ENCODE peak calls at places on chromosome 7, in ten cellular contexts. M is neural crest cell, Q is bronchial epithelial cell, X is heart right ventricle, E is Caco-2, J is stomach, R is neural progenitor cell, A is RWPE2, I is psoas muscle, U is cardiac muscle cell. T is an unnamed sample.

GRCh38 chr7:151550601-151551286 is 31.0 kb upstream of the RHEB start:
- DNase-seq in E (no peak), Q (peak), A (no peak), I (no peak), J (peak), M (no peak), R (no peak), U (peak), X (no peak), T (no peak)

GRCh38 chr7:14839307-14839706 is 63.2 kb downstream of the DGKB start:
- DNase-seq in E (no peak), X (no peak), R (no peak), M (no peak), Q (no peak), U (no peak), J (no peak), A (no peak), I (no peak), T (no peak)

GRCh38 chr7:142181966-142182365 is 70.4 kb downstream of the MGAM2 start:
- DNase-seq in J (no peak), A (no peak), E (no peak), I (no peak), R (peak), U (no peak), X (no peak), Q (no peak), M (no peak), T (no peak)

GRCh38 chr7:8639668-8640067 is 206.3 kb downstream of the NXPH1 start:
- DNase-seq in U (no peak), X (no peak), E (no peak), I (no peak), R (no peak), A (no peak), J (no peak), Q (no peak), M (no peak), T (no peak)

GRCh38 chr7:151700621-151701185 is 176.2 kb downstream of the PRKAG2 start:
- DNase-seq in I (no peak), U (peak), A (no peak), Q (peak), J (no peak), X (no peak), M (no peak), R (no peak), E (no peak), T (no peak)

GRCh38 chr7:107592361-107593024 is 12.4 kb downstream of the BCAP29 start:
- DNase-seq in I (no peak), Q (no peak), M (no peak), R (no peak), J (no peak), U (peak), A (no peak), X (no peak), E (no peak), T (no peak)

GRCh38 chr7:155237297-155237696 is 60.4 kb upstream of the INSIG1 start:
- DNase-seq in U (no peak), A (no peak), I (no peak), X (no peak), E (no peak), Q (no peak), M (no peak), R (no peak), J (no peak), T (no peak)

GRCh38 chr7:77199008-77199966 is at the start of gene FGL2:
- DNase-seq in M (no peak), A (no peak), Q (peak), J (peak), R (peak), I (peak), U (peak), E (no peak), X (peak), T (no peak)

GRCh38 chr7:48426966-48427555 is 255.8 kb downstream of the ABCA13 start:
- DNase-seq in E (no peak), U (no peak), A (peak), X (no peak), M (no peak), R (no peak), J (no peak), Q (peak), I (no peak), T (no peak)

GRCh38 chr7:131068604-131069021 is 259.1 kb upstream of the MKLN1 start:
- DNase-seq in U (peak), J (no peak), Q (peak), X (no peak), I (no peak), E (no peak), M (no peak), A (no peak), R (peak), T (no peak)

GRCh38 chr7:45236666-45237065 is 79.1 kb downstream of the RAMP3 start:
- DNase-seq in J (no peak), I (no peak), U (no peak), X (no peak), E (no peak), M (no peak), A (no peak), R (no peak), Q (no peak), T (no peak)

GRCh38 chr7:98200364-98200763 is 10.9 kb upstream of the BHLHA15 start:
- DNase-seq in Q (no peak), J (no peak), R (no peak), M (no peak), U (no peak), A (no peak), E (no peak), X (no peak), I (no peak), T (no peak)

GRCh38 chr7:73909996-73910395 is 49.0 kb downstream of the TMEM270 start:
- DNase-seq in Q (no peak), A (no peak), R (no peak), I (no peak), E (no peak), J (peak), M (no peak), X (no peak), U (no peak), T (no peak)

GRCh38 chr7:99839560-99840011 is 11.8 kb downstream of the CYP3A43 start:
- DNase-seq in Q (peak), I (no peak), A (no peak), J (peak), U (no peak), M (no peak), X (no peak), R (no peak), E (peak), T (no peak)

GRCh38 chr7:148182264-148182663 is 408.3 kb upstream of the C7orf33 start:
- DNase-seq in A (no peak), J (no peak), I (no peak), X (no peak), M (no peak), R (no peak), E (no peak), U (peak), Q (no peak), T (no peak)

GRCh38 chr7:55477781-55478374 is 94.4 kb downstream of the VOPP1 start:
- DNase-seq in R (no peak), M (no peak), A (no peak), E (no peak), X (no peak), I (no peak), J (no peak), U (peak), Q (no peak), T (peak)

GRCh38 chr7:8386926-8387550 is 46.4 kb upstream of the NXPH1 start:
- DNase-seq in R (no peak), Q (peak), A (no peak), E (no peak), U (no peak), I (no peak), X (no peak), M (no peak), J (no peak), T (no peak)

GRCh38 chr7:157841757-157842390 is 505.1 kb downstream of the DNAJB6 start:
- DNase-seq in A (no peak), M (no peak), R (peak), E (no peak), U (no peak), I (no peak), Q (no peak), X (no peak), J (no peak), T (no peak)

GRCh38 chr7:148912758-148913541 is 28.9 kb upstream of the EZH2 start:
- DNase-seq in A (no peak), R (no peak), U (no peak), X (no peak), Q (peak), E (no peak), I (no peak), J (no peak), M (no peak), T (no peak)

GRCh38 chr7:34224259-34224658 is 318.9 kb downstream of the BMPER start:
- DNase-seq in M (no peak), X (no peak), Q (no peak), I (no peak), R (no peak), J (no peak), U (no peak), A (no peak), E (no peak), T (no peak)

GRCh38 chr7:98119257-98119918 is 12.7 kb downstream of the LMTK2 start:
- DNase-seq in M (no peak), X (no peak), A (no peak), U (peak), I (no peak), R (no peak), E (no peak), Q (peak), J (no peak), T (no peak)

GRCh38 chr7:106618480-106618879 is 42.5 kb downstream of the CCDC71L start:
- DNase-seq in M (no peak), Q (no peak), R (no peak), U (peak), A (no peak), I (no peak), E (no peak), X (no peak), J (no peak), T (no peak)

GRCh38 chr7:8226526-8226925 is 35.4 kb downstream of the ICA1 start:
- DNase-seq in E (no peak), Q (no peak), U (no peak), I (no peak), X (no peak), R (no peak), J (no peak), M (no peak), A (no peak), T (no peak)

GRCh38 chr7:30206942-30207341 is 72.2 kb downstream of the MTURN start:
- DNase-seq in J (no peak), X (no peak), M (no peak), E (no peak), A (no peak), I (no peak), R (no peak), U (no peak), Q (no peak), T (no peak)

GRCh38 chr7:97819161-97819560 is 53.0 kb downstream of the ASNS start:
- DNase-seq in R (peak), I (no peak), J (no peak), M (no peak), E (no peak), Q (peak), U (no peak), X (no peak), A (no peak), T (no peak)

GRCh38 chr7:128830231-128831177 is at the start of gene FLNC:
- DNase-seq in J (peak), I (peak), E (peak), R (peak), U (peak), X (peak), M (peak), A (no peak), Q (no peak), T (peak)

GRCh38 chr7:84188811-84189405 is 5.7 kb downstream of the SEMA3A start:
- DNase-seq in R (no peak), U (peak), I (no peak), E (no peak), J (no peak), Q (peak), X (no peak), A (no peak), M (no peak), T (no peak)

GRCh38 chr7:42232275-42232674 is 4.7 kb downstream of the GLI3 start:
- DNase-seq in U (peak), R (peak), I (peak), E (no peak), M (peak), X (no peak), Q (peak), A (peak), J (no peak), T (no peak)

GRCh38 chr7:26616235-26616634 is 248.2 kb downstream of the SKAP2 start:
- DNase-seq in E (no peak), I (no peak), A (no peak), U (no peak), Q (peak), M (no peak), X (no peak), R (no peak), J (no peak), T (no peak)

GRCh38 chr7:130965515-130965914 is 231.5 kb upstream of the KLF14 start:
- DNase-seq in R (no peak), I (no peak), J (no peak), Q (no peak), X (no peak), A (no peak), E (no peak), M (no peak), U (no peak), T (no peak)

GRCh38 chr7:42053834-42054233 is 183.2 kb downstream of the GLI3 start:
- DNase-seq in M (no peak), J (no peak), U (no peak), X (no peak), E (no peak), A (no peak), I (no peak), R (no peak), Q (no peak), T (no peak)

GRCh38 chr7:155787171-155787851 is 25.0 kb downstream of the SHH start:
- DNase-seq in A (no peak), U (peak), J (no peak), X (no peak), M (no peak), E (no peak), R (peak), I (no peak), Q (no peak), T (no peak)

GRCh38 chr7:157445246-157445955 is 108.6 kb downstream of the DNAJB6 start:
- DNase-seq in U (no peak), E (peak), I (no peak), M (no peak), R (no peak), X (no peak), J (no peak), Q (no peak), A (peak), T (no peak)

GRCh38 chr7:28684729-28685211 is 272.5 kb downstream of the CREB5 start:
- DNase-seq in X (no peak), J (no peak), R (no peak), I (no peak), M (no peak), E (no peak), Q (no peak), A (no peak), U (no peak), T (no peak)

GRCh38 chr7:25391295-25391861 is 163.1 kb upstream of the NPVF start:
- DNase-seq in R (peak), J (no peak), E (no peak), A (no peak), Q (peak), X (no peak), U (peak), M (no peak), I (no peak), T (no peak)

GRCh38 chr7:18685961-18686360 is 190.4 kb downstream of the HDAC9 start:
- DNase-seq in I (no peak), R (no peak), J (no peak), U (no peak), X (no peak), M (no peak), A (no peak), E (no peak), Q (peak), T (no peak)

GRCh38 chr7:138546064-138546619 is 86.1 kb downstream of the TRIM24 start:
- DNase-seq in A (no peak), X (no peak), U (peak), J (no peak), I (no peak), M (no peak), E (no peak), Q (no peak), R (no peak), T (no peak)

GRCh38 chr7:135164357-135165021 is 6.0 kb downstream of the CYREN start:
- DNase-seq in U (no peak), R (no peak), Q (no peak), J (no peak), X (no peak), E (no peak), M (no peak), I (peak), A (no peak), T (no peak)
- TF ChIP-seq CTCF in U (no peak), R (no peak), Q (peak), J (no peak), X (no peak), E (no peak), M (no peak), I (peak), A (peak), T (no peak)

GRCh38 chr7:112214887-112215286 is 8.4 kb downstream of the ZNF277 start:
- DNase-seq in M (no peak), I (no peak), E (no peak), Q (no peak), X (no peak), J (no peak), A (no peak), U (no peak), R (no peak), T (no peak)
- TF ChIP-seq CTCF in M (no peak), I (no peak), E (no peak), Q (peak), X (no peak), J (no peak), A (peak), U (no peak), R (no peak), T (no peak)

DNA sequence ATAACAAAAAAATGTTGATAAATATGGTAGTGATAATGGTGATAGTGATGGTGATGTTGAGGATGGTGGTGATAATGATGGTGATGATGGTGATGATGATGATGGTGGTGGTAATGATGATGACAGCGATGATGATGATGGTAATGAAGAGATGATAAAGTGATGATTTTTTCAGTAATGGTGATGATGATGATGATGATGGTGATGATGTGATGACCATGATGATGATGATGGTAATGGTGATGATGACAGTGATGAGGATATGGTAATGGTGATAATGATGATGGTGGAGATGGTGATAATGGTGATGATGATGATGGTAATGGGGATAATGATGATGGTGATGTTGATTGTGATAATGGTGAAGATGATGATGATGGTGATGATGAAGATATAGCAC is 321.6 kb downstream of the TNS3 start:
- DNase-seq in A (no peak), J (no peak), U (no peak), M (no peak), X (no peak), I (no peak), R (no peak), E (no peak), Q (no peak), T (no peak)
- TF ChIP-seq CTCF in A (no peak), J (no peak), U (no peak), M (no peak), X (no peak), I (no peak), R (no peak), E (no peak), Q (no peak), T (no peak)

DNA sequence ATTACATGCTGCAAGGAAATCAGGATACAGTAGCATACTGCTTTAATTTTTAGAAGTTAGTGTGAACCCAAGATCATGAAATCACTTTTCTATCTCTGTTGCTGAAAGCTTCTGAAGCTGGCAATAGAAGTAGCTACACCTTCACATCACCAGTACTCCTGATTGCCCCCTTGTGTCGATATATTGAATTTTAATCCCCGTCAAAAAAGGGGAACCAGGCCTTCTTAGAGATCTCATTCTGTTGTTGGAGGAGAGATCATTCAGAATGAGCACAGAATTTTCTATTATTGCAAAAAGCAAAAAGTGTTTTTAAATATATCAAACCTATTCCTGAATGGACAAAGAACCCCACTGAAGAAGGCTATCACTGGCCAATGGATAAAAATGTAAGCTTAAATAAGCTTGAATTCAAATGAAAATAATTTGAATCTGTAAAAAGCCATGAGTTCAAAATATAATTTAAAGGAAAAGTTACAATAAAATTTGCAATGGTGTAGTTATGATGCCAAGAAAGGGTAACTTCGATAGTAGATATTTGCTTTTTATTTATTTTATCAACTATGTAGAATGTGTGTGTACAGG is 39.7 kb upstream of the TEX47 start:
- DNase-seq in Q (peak), X (no peak), E (no peak), I (no peak), A (no peak), J (no peak), U (peak), R (peak), M (peak), T (no peak)
- TF ChIP-seq CTCF in Q (peak), X (no peak), E (peak), I (peak), A (peak), J (peak), U (peak), R (peak), M (peak), T (peak)

GRCh38 chr7:43943702-43944187 is 17.5 kb downstream of the UBE2D4 start:
- DNase-seq in M (no peak), X (no peak), U (no peak), A (no peak), R (no peak), J (no peak), I (no peak), Q (no peak), E (peak), T (no peak)

GRCh38 chr7:43944286-43944685 is 18.1 kb downstream of the UBE2D4 start:
- DNase-seq in J (no peak), M (no peak), U (no peak), X (no peak), Q (no peak), R (no peak), I (no peak), A (no peak), E (peak), T (no peak)

GRCh38 chr7:43937444-43937843 is 11.2 kb downstream of the UBE2D4 start:
- DNase-seq in Q (no peak), R (no peak), X (no peak), E (no peak), J (no peak), U (no peak), M (no peak), A (no peak), I (no peak), T (no peak)

GRCh38 chr7:43938892-43939482 is 12.8 kb downstream of the UBE2D4 start:
- DNase-seq in A (no peak), I (peak), J (peak), U (no peak), Q (no peak), M (no peak), E (peak), X (no peak), R (no peak), T (no peak)

GRCh38 chr7:43942997-43943701 is 16.9 kb downstream of the UBE2D4 start:
- DNase-seq in A (no peak), J (peak), X (no peak), E (peak), Q (peak), R (peak), I (no peak), U (no peak), M (no peak), T (no peak)
- TF ChIP-seq CTCF in A (peak), J (peak), X (no peak), E (no peak), Q (peak), R (peak), I (no peak), U (peak), M (no peak), T (no peak)

GRCh38 chr7:220151-220841 is 27.9 kb downstream of the FAM20C start:
- DNase-seq in A (no peak), E (no peak), X (no peak), I (no peak), M (peak), U (no peak), J (no peak), Q (peak), R (peak), T (no peak)
- TF ChIP-seq CTCF in A (no peak), E (no peak), X (no peak), I (no peak), M (no peak), U (no peak), J (no peak), Q (peak), R (peak), T (peak)

DNA sequence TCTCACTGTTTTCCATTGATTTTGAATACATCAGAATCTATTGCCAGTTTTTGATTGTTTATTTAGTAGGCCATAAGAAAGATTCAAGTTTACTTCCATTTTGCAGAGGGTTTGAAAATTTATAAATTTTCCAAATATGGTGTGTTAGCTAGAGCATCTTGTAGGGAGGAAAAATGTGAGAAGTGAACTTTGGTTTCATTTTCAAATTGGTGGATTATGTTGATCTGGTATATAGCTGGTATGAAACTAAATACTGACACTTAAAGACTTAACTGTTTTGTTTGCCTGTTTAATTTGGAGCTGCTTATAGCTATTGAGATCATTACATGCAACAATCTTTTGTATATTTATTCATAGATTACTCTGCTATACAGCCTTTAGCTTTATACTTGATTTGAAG is 108.1 kb downstream of the ADAM22 start:
- DNase-seq in I (no peak), E (no peak), U (no peak), Q (no peak), R (no peak), X (no peak), A (no peak), M (no peak), J (no peak), T (no peak)
- TF ChIP-seq CTCF in I (no peak), E (no peak), U (no peak), Q (no peak), R (no peak), X (no peak), A (no peak), M (no peak), J (no peak), T (no peak)